ENCODE peak calls at places on chromosome 11, in six cellular contexts. C, T, O, K, F and P are unnamed samples.

GRCh38 chr11:2529636-2530035 is 84.8 kb downstream of the KCNQ1 start:
- DNase-seq in C (peak), T (no peak), O (no peak), K (peak), F (peak), P (peak)

GRCh38 chr11:64757549-64758329 is 2.0 kb downstream of the PYGM start:
- DNase-seq in C (no peak), T (no peak), O (no peak), K (no peak), F (no peak), P (no peak)

GRCh38 chr11:78535920-78536319 is 38.7 kb downstream of the NARS2 start:
- DNase-seq in C (no peak), T (no peak), O (no peak), K (no peak), F (no peak), P (no peak)

GRCh38 chr11:63802637-63803414 is 10.4 kb upstream of the SPINDOC start:
- DNase-seq in C (no peak), T (peak), O (no peak), K (no peak), F (no peak), P (no peak)

GRCh38 chr11:46120361-46120710 is 918 bp downstream of the PHF21A start:
- DNase-seq in C (peak), T (peak), O (no peak), K (peak), F (peak), P (peak)

GRCh38 chr11:71283960-71284359 is 31.6 kb upstream of the SHANK2 start:
- DNase-seq in C (no peak), T (no peak), O (no peak), K (no peak), F (peak), P (peak)

GRCh38 chr11:132911186-132911585 is 621.1 kb downstream of the OPCML start:
- DNase-seq in C (peak), T (no peak), O (no peak), K (no peak), F (no peak), P (no peak)

GRCh38 chr11:124799384-124800225 is 601 bp downstream of the MSANTD2 start:
- DNase-seq in C (peak), T (no peak), O (no peak), K (peak), F (peak), P (peak)

GRCh38 chr11:48116843-48117242 is 99.8 kb upstream of the OR4B1 start:
- DNase-seq in C (no peak), T (peak), O (no peak), K (no peak), F (no peak), P (no peak)

GRCh38 chr11:65574147-65574962 is 1.5 kb upstream of the EHBP1L1 start:
- DNase-seq in C (peak), T (peak), O (peak), K (peak), F (peak), P (peak)

GRCh38 chr11:45163956-45164575 is 17.6 kb downstream of the PRDM11 start:
- DNase-seq in C (no peak), T (no peak), O (no peak), K (no peak), F (no peak), P (no peak)

GRCh38 chr11:24754406-24754805 is 257.6 kb downstream of the LUZP2 start:
- DNase-seq in C (no peak), T (no peak), O (no peak), K (no peak), F (no peak), P (no peak)

GRCh38 chr11:134126197-134126822 is 57.4 kb downstream of the JAM3 start:
- DNase-seq in C (peak), T (no peak), O (no peak), K (no peak), F (no peak), P (no peak)

GRCh38 chr11:43834291-43834690 is 46.3 kb upstream of the ALKBH3 start:
- DNase-seq in C (no peak), T (no peak), O (no peak), K (no peak), F (no peak), P (no peak)

GRCh38 chr11:94895971-94896370 is 77.4 kb downstream of the CWC15 start:
- DNase-seq in C (no peak), T (no peak), O (no peak), K (no peak), F (no peak), P (no peak)

GRCh38 chr11:32918427-32918826 is 25.8 kb downstream of the QSER1 start:
- DNase-seq in C (no peak), T (no peak), O (no peak), K (no peak), F (peak), P (no peak)

GRCh38 chr11:19712281-19713220 is at the start of gene NAV2:
- DNase-seq in C (peak), T (peak), O (peak), K (peak), F (peak), P (peak)

GRCh38 chr11:2944953-2945756 is 15.9 kb upstream of the PHLDA2 start:
- DNase-seq in C (peak), T (no peak), O (peak), K (peak), F (peak), P (peak)

GRCh38 chr11:119782673-119783072 is 53.7 kb upstream of the NECTIN1 start:
- DNase-seq in C (no peak), T (no peak), O (no peak), K (no peak), F (no peak), P (no peak)

GRCh38 chr11:128741928-128742327 is 48.1 kb downstream of the FLI1 start:
- DNase-seq in C (no peak), T (no peak), O (no peak), K (no peak), F (no peak), P (no peak)

GRCh38 chr11:113992459-113993105 is 17.7 kb downstream of the HTR3A start:
- DNase-seq in C (no peak), T (no peak), O (no peak), K (no peak), F (peak), P (no peak)

GRCh38 chr11:111450480-111451320 is 61.5 kb downstream of the BTG4 start:
- DNase-seq in C (no peak), T (no peak), O (no peak), K (no peak), F (no peak), P (no peak)

GRCh38 chr11:22317656-22318055 is 20.5 kb upstream of the SLC17A6 start:
- DNase-seq in C (no peak), T (no peak), O (no peak), K (no peak), F (no peak), P (no peak)

GRCh38 chr11:118757881-118758399 is 33.0 kb downstream of the DDX6 start:
- DNase-seq in C (no peak), T (no peak), O (no peak), K (no peak), F (no peak), P (no peak)

GRCh38 chr11:75159081-75159953 is 8.4 kb downstream of the SLCO2B1 start:
- DNase-seq in C (no peak), T (no peak), O (no peak), K (peak), F (no peak), P (peak)

GRCh38 chr11:1450344-1450875 is 36.2 kb downstream of the MOB2 start:
- DNase-seq in C (no peak), T (no peak), O (no peak), K (no peak), F (no peak), P (no peak)

GRCh38 chr11:70692131-70692530 is 293.8 kb downstream of the CTTN start:
- DNase-seq in C (no peak), T (no peak), O (no peak), K (no peak), F (no peak), P (no peak)

GRCh38 chr11:46183819-46184218 is 62.6 kb upstream of the PHF21A start:
- DNase-seq in C (no peak), T (no peak), O (no peak), K (no peak), F (no peak), P (no peak)

GRCh38 chr11:14906614-14907392 is 14.8 kb upstream of the CYP2R1 start:
- DNase-seq in C (no peak), T (no peak), O (no peak), K (no peak), F (no peak), P (no peak)

GRCh38 chr11:10485646-10486045 is 30.6 kb downstream of the AMPD3 start:
- DNase-seq in C (peak), T (no peak), O (no peak), K (no peak), F (no peak), P (no peak)

GRCh38 chr11:126839496-126839895 is 161.1 kb downstream of the KIRREL3 start:
- DNase-seq in C (no peak), T (no peak), O (no peak), K (no peak), F (no peak), P (no peak)

GRCh38 chr11:1479006-1479677 is 7.4 kb downstream of the MOB2 start:
- DNase-seq in C (no peak), T (no peak), O (no peak), K (peak), F (peak), P (no peak)

GRCh38 chr11:21810650-21811049 is 382.2 kb upstream of the ANO5 start:
- DNase-seq in C (no peak), T (no peak), O (no peak), K (no peak), F (no peak), P (no peak)

GRCh38 chr11:3380706-3381570 is 2.0 kb upstream of the ZNF195 start:
- DNase-seq in C (no peak), T (no peak), O (no peak), K (no peak), F (no peak), P (no peak)

GRCh38 chr11:2213384-2213842 is 41.8 kb upstream of the TH start:
- DNase-seq in C (peak), T (no peak), O (no peak), K (peak), F (no peak), P (no peak)

GRCh38 chr11:27904358-27905055 is 203.4 kb downstream of the KIF18A start:
- DNase-seq in C (no peak), T (no peak), O (no peak), K (no peak), F (no peak), P (no peak)

GRCh38 chr11:83827520-83827919 is 541.4 kb upstream of the CCDC90B start:
- DNase-seq in C (no peak), T (no peak), O (no peak), K (no peak), F (no peak), P (no peak)

GRCh38 chr11:100684101-100685065 is 2.7 kb upstream of the ARHGAP42 start:
- DNase-seq in C (no peak), T (no peak), O (no peak), K (no peak), F (no peak), P (no peak)
- H3K4me3 ChIP-seq in C (no peak), T (no peak), O (no peak), K (no peak), F (no peak), P (no peak)

GRCh38 chr11:11916981-11917399 is 75.2 kb downstream of the USP47 start:
- DNase-seq in C (peak), T (no peak), O (no peak), K (no peak), F (peak), P (no peak)
- H3K27ac ChIP-seq in C (no peak), T (no peak), O (no peak), K (no peak), F (no peak), P (no peak)

DNA sequence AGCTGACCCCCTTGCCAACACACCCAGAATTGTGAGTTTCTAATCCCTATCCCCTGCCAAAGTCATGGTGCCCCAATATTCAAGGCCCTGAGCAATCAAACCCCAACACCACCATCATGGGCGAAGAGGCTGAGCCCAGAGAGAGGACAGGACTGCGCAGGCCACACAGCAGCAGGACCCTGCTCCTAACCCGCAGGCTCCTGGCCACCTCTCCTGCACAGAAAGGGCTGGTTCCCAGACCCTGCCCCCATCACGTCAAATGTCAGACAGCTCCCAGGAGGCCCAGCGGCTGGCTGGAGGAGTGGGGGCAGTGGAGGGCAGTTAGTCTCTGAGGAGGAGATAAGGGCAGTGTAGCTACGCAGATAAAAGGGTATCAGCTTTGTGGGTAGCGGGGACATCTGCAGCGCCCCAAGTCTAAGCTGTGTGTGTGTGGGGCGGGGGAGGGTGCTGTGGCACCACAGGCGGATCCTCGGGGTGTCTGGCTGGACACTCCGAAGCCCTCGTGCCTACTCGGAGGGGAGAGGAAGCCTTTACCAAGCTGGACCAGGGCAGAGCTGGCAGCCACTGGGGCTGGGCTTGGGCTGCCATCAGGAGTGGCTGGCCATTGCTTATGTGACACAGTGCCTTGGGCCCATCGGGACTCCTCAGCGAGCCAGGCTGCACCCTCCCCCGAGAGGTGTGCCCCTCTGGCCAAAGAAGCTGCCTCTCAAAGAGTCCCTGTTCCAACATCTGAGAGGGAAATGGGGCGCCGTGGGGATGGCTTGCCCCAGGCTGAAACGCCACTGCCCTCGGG is 21.5 kb downstream of the FADS3 start:
- DNase-seq in C (no peak), T (no peak), O (no peak), K (no peak), F (no peak), P (no peak)
- TF ChIP-seq POLR2A in C (no peak), T (no peak), O (no peak), K (no peak), F (no peak), P (no peak)

DNA sequence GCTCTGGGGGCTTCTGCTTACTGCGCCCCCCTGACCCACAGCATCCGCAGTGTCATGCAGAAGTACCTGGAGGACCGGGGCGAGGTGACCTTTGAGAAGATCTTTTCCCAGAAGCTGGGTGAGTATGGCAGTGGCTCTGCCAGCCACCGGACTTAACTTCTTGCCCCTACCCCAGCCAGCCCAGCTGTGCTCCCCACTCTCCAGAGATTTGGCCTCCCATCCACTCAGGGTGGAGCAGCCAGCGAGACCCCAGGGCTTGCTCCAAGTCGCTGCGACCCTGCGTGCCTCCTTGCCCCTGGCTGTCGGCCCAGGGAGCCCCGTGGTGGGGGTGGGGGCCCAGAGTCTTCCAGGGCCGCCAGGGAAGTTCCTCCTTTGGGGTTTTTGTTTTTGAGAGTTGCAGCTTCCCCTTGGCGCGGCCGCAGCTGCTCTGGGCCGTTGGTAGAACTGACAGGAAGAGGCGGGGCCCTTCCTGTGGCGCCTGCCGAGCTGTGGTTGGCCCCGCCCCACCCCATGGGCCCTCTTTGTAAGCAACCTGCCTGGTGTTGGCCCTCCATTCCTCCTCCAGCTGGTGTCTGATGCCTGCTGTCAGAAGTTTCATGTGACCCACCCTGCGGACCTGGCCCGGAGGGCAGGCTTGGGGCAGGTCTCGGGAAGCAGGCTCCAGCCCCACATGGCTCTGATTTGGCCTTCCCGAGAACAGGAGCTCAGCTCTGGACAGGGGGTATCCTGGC is 11.1 kb downstream of the GRK2 start:
- DNase-seq in C (peak), T (no peak), O (peak), K (peak), F (peak), P (peak)
- H3K4me3 ChIP-seq in C (no peak), T (no peak), O (peak), K (no peak), F (no peak), P (no peak)